ENCODE peak calls at places on chromosomes 16 and 17, in five cellular contexts. T, I, Z, G and M are unnamed samples.

GRCh38 chr16:12091569-12092346 is 115.2 kb downstream of the SNX29 start:
- DNase-seq in T (peak), I (no peak), Z (no peak), G (no peak), M (peak)

GRCh38 chr16:11239644-11240632 is 16.1 kb downstream of the SOCS1 start:
- DNase-seq in T (no peak), I (no peak), Z (no peak), G (no peak), M (no peak)

GRCh38 chr16:67441907-67442306 is 11.0 kb downstream of the HSD11B2 start:
- DNase-seq in T (no peak), I (no peak), Z (no peak), G (no peak), M (no peak)

GRCh38 chr17:70473049-70473448 is 303.7 kb downstream of the KCNJ2 start:
- DNase-seq in T (peak), I (no peak), Z (no peak), G (no peak), M (peak)

GRCh38 chr17:2064511-2064910 is 9.6 kb downstream of the HIC1 start:
- DNase-seq in T (no peak), I (peak), Z (no peak), G (no peak), M (no peak)

GRCh38 chr16:57194512-57194911 is 8.4 kb downstream of the RSPRY1 start:
- DNase-seq in T (no peak), I (no peak), Z (no peak), G (no peak), M (no peak)

GRCh38 chr16:1150511-1150982 is 2.4 kb upstream of the CACNA1H start:
- DNase-seq in T (no peak), I (no peak), Z (no peak), G (no peak), M (no peak)

GRCh38 chr16:67280090-67281015 is 1.0 kb downstream of the PLEKHG4 start:
- DNase-seq in T (no peak), I (no peak), Z (no peak), G (no peak), M (no peak)

GRCh38 chr16:56478228-56479049 is 27.1 kb downstream of the OGFOD1 start:
- DNase-seq in T (no peak), I (no peak), Z (no peak), G (no peak), M (no peak)

GRCh38 chr16:48959204-48959603 is 322.4 kb downstream of the CBLN1 start:
- DNase-seq in T (no peak), I (no peak), Z (no peak), G (no peak), M (no peak)

GRCh38 chr17:42781639-42782401 is 1.4 kb downstream of the WNK4 start:
- DNase-seq in T (no peak), I (no peak), Z (no peak), G (no peak), M (no peak)

GRCh38 chr17:42784361-42784760 is 4.0 kb downstream of the WNK4 start:
- DNase-seq in T (no peak), I (no peak), Z (no peak), G (no peak), M (no peak)

GRCh38 chr17:42783778-42784138 is 3.3 kb downstream of the WNK4 start:
- DNase-seq in T (no peak), I (no peak), Z (no peak), G (no peak), M (no peak)

GRCh38 chr17:42782402-42783061 is 2.1 kb downstream of the WNK4 start:
- DNase-seq in T (no peak), I (no peak), Z (no peak), G (no peak), M (no peak)

DNA sequence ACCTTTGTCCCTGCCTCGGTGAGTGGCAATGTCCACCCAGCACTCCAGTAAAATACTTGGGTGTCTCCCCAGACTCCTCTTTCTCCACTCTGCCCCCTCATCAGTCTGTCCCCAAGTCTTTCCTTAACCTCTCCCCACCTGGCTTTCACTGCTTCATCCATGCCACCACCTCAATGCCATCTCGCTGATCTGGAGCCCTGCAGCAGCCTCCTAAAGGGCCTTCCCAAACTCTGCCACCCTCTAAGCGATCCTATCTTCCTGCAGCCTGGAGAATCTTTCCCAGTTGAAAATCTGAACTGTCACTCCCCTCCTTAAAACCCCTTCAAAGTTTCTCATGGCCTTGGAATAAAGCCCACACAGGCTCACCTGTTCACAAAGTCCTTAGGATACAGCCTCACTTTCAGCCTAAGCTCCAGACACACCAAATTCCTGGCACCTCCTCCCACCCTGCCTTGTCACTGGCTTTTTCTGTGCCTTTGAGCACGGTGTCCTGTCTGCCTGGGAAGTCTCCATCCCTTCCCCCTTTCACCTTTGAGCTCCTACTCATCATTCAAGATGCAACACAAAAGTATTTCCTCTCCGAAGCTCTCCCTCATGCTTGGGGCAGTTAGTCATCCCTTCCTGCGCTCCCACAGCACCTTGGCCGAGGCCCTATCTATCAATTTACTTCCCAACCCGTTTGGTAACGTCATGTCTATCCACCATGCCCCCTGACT is 2.8 kb downstream of the WNK4 start:
- DNase-seq in T (no peak), I (no peak), Z (no peak), G (no peak), M (no peak)
- H3K27ac ChIP-seq in T (no peak), I (no peak), Z (no peak), G (no peak), M (no peak)

GRCh38 chr16:8892101-8892575 is 10.0 kb downstream of the LITAFD start:
- DNase-seq in T (peak), I (no peak), Z (no peak), G (no peak), M (peak)

GRCh38 chr16:8893976-8894690 is 12.0 kb downstream of the LITAFD start:
- DNase-seq in T (peak), I (no peak), Z (no peak), G (no peak), M (peak)

GRCh38 chr16:8898660-8899318 is 16.6 kb downstream of the LITAFD start:
- DNase-seq in T (no peak), I (no peak), Z (no peak), G (no peak), M (no peak)

GRCh38 chr16:8893426-8893825 is 11.3 kb downstream of the LITAFD start:
- DNase-seq in T (peak), I (no peak), Z (no peak), G (no peak), M (peak)

GRCh38 chr16:8894736-8895334 is 12.7 kb downstream of the LITAFD start:
- DNase-seq in T (peak), I (no peak), Z (no peak), G (no peak), M (peak)
- H3K4me3 ChIP-seq in T (no peak), I (no peak), Z (no peak), G (no peak), M (no peak)

GRCh38 chr17:31588034-31588433 is 196.6 kb downstream of the RAB11FIP4 start:
- DNase-seq in T (no peak), I (no peak), Z (no peak), G (no peak), M (no peak)
- H3K27ac ChIP-seq in T (no peak), I (no peak), Z (no peak), G (no peak), M (no peak)

DNA sequence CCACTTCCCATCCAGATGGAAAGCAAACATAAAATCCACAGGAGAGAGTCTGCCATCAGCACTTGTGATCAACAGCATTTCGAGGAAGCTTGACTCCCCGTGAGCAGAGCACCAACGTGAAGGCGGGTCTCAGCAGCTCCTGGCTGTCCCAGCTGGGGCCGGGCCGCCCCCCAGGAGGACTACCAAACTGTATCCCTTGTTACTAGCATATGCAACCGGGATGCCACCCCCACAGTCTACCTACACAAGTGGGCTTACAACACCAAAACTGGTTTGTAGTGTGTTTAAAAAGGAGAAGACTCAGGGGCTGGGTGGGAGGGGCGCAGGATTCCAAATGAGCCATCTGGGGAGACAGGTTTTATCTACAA is 121.0 kb downstream of the SLC39A11 start:
- DNase-seq in T (no peak), I (no peak), Z (no peak), G (no peak), M (no peak)
- H3K4me3 ChIP-seq in T (no peak), I (no peak), Z (no peak), G (no peak), M (no peak)

GRCh38 chr16:78608305-78608776 is 508.9 kb downstream of the WWOX start:
- DNase-seq in T (no peak), I (peak), Z (no peak), G (no peak), M (no peak)
- H3K27ac ChIP-seq in T (no peak), I (peak), Z (no peak), G (no peak), M (peak)

GRCh38 chr17:51617876-51618455 is 357.6 kb downstream of the UTP18 start:
- DNase-seq in T (no peak), I (no peak), Z (no peak), G (no peak), M (no peak)
- H3K4me3 ChIP-seq in T (no peak), I (no peak), Z (no peak), G (no peak), M (no peak)

GRCh38 chr16:8832383-8833100 is 34.9 kb downstream of the PMM2 start:
- DNase-seq in T (no peak), I (no peak), Z (no peak), G (no peak), M (no peak)

GRCh38 chr16:8831450-8832382 is 34.1 kb downstream of the PMM2 start:
- DNase-seq in T (no peak), I (no peak), Z (no peak), G (no peak), M (no peak)

GRCh38 chr16:8826278-8826879 is 28.7 kb downstream of the PMM2 start:
- DNase-seq in T (no peak), I (no peak), Z (no peak), G (no peak), M (no peak)

DNA sequence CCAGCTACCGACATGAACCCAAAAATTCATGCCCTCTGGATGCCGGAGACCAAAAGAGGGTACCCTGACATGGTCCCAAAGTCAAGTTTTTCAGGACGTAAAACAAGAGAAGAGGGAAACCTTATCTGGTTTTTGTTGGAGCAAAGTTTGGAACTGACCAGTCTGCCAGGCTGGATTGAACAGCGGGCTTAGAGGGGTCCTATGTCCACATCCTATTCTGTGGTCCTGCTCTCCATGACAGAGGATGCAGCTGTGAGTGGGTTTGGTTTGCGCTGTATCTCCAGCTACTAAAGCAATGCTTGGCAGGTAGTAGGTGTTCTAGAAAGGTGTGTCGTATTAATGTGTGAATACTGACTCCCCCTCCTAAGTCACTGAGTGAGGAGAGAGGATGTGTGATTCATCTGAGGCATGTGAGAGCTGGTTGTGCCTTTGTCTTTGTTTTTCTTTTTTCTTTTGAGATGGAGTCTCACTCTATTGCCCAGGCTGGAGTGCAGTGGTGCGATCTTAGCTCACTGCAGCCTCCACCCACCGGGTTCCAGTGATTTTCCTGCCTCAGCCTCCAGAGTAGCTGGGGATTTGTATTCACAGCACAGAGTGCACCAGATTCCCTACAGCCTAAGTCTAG is 31.0 kb downstream of the PMM2 start:
- DNase-seq in T (no peak), I (no peak), Z (no peak), G (no peak), M (no peak)
- H3K27ac ChIP-seq in T (no peak), I (no peak), Z (no peak), G (no peak), M (no peak)